ENCODE peak calls at places on chromosomes 3 and 15, in five cellular contexts. K is NCI-H2081, R is activated T-helper 1 cell treated with Interleukin-2 at 50 U/mL for 16 hours, O is NCI-H1436 treated with DMSO at 0.1 percent for 48 hours, X is dorsolateral prefrontal cortex. H is an unnamed sample.

GRCh38 chr15:26890988-26891387 is 24.1 kb downstream of the GABRA5 start:
- DNase-seq in K (no peak), R (no peak), O (no peak), X (no peak), H (no peak)

GRCh38 chr3:153232737-153233330 is 70.8 kb downstream of the RAP2B start:
- DNase-seq in K (no peak), R (no peak), O (no peak), X (no peak), H (no peak)

GRCh38 chr15:38391186-38391585 is 62.7 kb upstream of the FAM98B start:
- DNase-seq in K (no peak), R (no peak), O (no peak), X (no peak), H (no peak)

GRCh38 chr15:75887178-75887577 is 16.5 kb upstream of the FBXO22 start:
- DNase-seq in K (no peak), R (no peak), O (no peak), X (no peak), H (no peak)

GRCh38 chr3:12253521-12253920 is 35.3 kb upstream of the PPARG start:
- DNase-seq in K (no peak), R (no peak), O (no peak), X (no peak), H (no peak)

GRCh38 chr15:98163319-98164030 is 203.0 kb downstream of the ARRDC4 start:
- DNase-seq in K (no peak), R (no peak), O (no peak), X (no peak), H (no peak)

GRCh38 chr3:35737934-35738706 is 98.8 kb downstream of the ARPP21 start:
- DNase-seq in K (no peak), R (no peak), O (no peak), X (no peak), H (no peak)

GRCh38 chr15:101049282-101049681 is 130.1 kb downstream of the LRRK1 start:
- DNase-seq in K (no peak), R (no peak), O (no peak), X (no peak), H (no peak)

GRCh38 chr3:72887723-72888545 is at the start of gene GXYLT2:
- DNase-seq in K (peak), R (no peak), O (no peak), X (peak), H (peak)

GRCh38 chr15:50790778-50791536 is 25.5 kb upstream of the SPPL2A start:
- DNase-seq in K (no peak), R (no peak), O (no peak), X (no peak), H (no peak)

GRCh38 chr3:151835751-151836550 is 22.0 kb downstream of the AADAC start:
- DNase-seq in K (no peak), R (no peak), O (no peak), X (no peak), H (no peak)

GRCh38 chr3:135965129-135965505 is 411 bp upstream of the PPP2R3A start:
- DNase-seq in K (no peak), R (no peak), O (no peak), X (no peak), H (no peak)

GRCh38 chr15:80989110-80989517 is 505 bp downstream of the MESD start:
- DNase-seq in K (no peak), R (no peak), O (no peak), X (no peak), H (no peak)

GRCh38 chr3:130480736-130481135 is 36.2 kb upstream of the COL6A6 start:
- DNase-seq in K (no peak), R (no peak), O (no peak), X (no peak), H (no peak)

GRCh38 chr3:141659821-141660597 is 78.1 kb upstream of the RNF7 start:
- DNase-seq in K (peak), R (no peak), O (no peak), X (peak), H (no peak)

GRCh38 chr15:87348746-87349145 is 907.8 kb downstream of the NTRK3 start:
- DNase-seq in K (no peak), R (no peak), O (no peak), X (no peak), H (no peak)

GRCh38 chr3:41369838-41370237 is 170.5 kb downstream of the CTNNB1 start:
- DNase-seq in K (no peak), R (no peak), O (peak), X (no peak), H (no peak)

GRCh38 chr15:79035111-79035601 is 55.4 kb downstream of the RASGRF1 start:
- DNase-seq in K (no peak), R (no peak), O (no peak), X (no peak), H (no peak)

GRCh38 chr3:98580774-98581365 is 12.5 kb downstream of the CPOX start:
- DNase-seq in K (no peak), R (no peak), O (no peak), X (no peak), H (no peak)

GRCh38 chr15:45333550-45333949 is 44.8 kb downstream of the GATM start:
- DNase-seq in K (no peak), R (no peak), O (no peak), X (no peak), H (no peak)

GRCh38 chr15:90460142-90460824 is 69.4 kb upstream of the CRTC3 start:
- DNase-seq in K (no peak), R (no peak), O (no peak), X (no peak), H (no peak)

GRCh38 chr3:173865900-173866498 is 468.5 kb downstream of the NLGN1 start:
- DNase-seq in K (no peak), R (no peak), O (no peak), X (no peak), H (no peak)

GRCh38 chr15:25238716-25239470 is 199.9 kb downstream of the UBE3A start:
- DNase-seq in K (no peak), R (no peak), O (no peak), X (peak), H (no peak)

GRCh38 chr15:65146438-65146837 is 12.8 kb upstream of the PDCD7 start:
- DNase-seq in K (no peak), R (no peak), O (no peak), X (no peak), H (no peak)

GRCh38 chr3:115077501-115078250 is 69.4 kb downstream of the ZBTB20 start:
- DNase-seq in K (no peak), R (no peak), O (no peak), X (no peak), H (no peak)

GRCh38 chr3:183815951-183816475 is 9.4 kb downstream of the MAP6D1 start:
- DNase-seq in K (no peak), R (no peak), O (no peak), X (no peak), H (no peak)

GRCh38 chr3:97970929-97971460 is 1.2 kb downstream of the RIOX2 start:
- DNase-seq in K (no peak), R (no peak), O (no peak), X (no peak), H (no peak)

GRCh38 chr15:43920201-43920600 is 93.4 kb downstream of the WDR76 start:
- DNase-seq in K (no peak), R (no peak), O (no peak), X (no peak), H (no peak)

GRCh38 chr3:140914384-140914945 is 27.2 kb upstream of the SLC25A36 start:
- DNase-seq in K (no peak), R (no peak), O (no peak), X (no peak), H (no peak)

GRCh38 chr15:80831192-80831591 is 52.0 kb downstream of the CEMIP start:
- DNase-seq in K (no peak), R (no peak), O (no peak), X (no peak), H (no peak)

GRCh38 chr15:48358229-48358641 is 27.0 kb downstream of the DUT start:
- DNase-seq in K (no peak), R (no peak), O (no peak), X (no peak), H (no peak)